ENCODE peak calls at places on chromosomes 1 and 21, in eight cellular contexts. H, I, O, A, U, V, D and P are unnamed samples.

GRCh38 chr1:209577346-209577745 is 6.2 kb upstream of the CAMK1G start:
- DNase-seq in V (no peak), U (peak), I (no peak), O (no peak), D (no peak), H (no peak), A (no peak), P (no peak)

GRCh38 chr1:234928642-234929041 is 200.0 kb downstream of the TOMM20 start:
- DNase-seq in D (no peak), O (no peak), A (no peak), U (no peak), H (no peak), V (no peak), I (no peak), P (no peak)

GRCh38 chr1:235090406-235091069 is 38.1 kb downstream of the TOMM20 start:
- DNase-seq in A (no peak), D (no peak), I (no peak), H (no peak), U (no peak), O (no peak), V (no peak), P (no peak)

GRCh38 chr1:218339267-218339831 is 5.8 kb upstream of the TGFB2 start:
- DNase-seq in U (peak), I (peak), A (no peak), V (peak), D (no peak), O (no peak), H (peak), P (peak)

GRCh38 chr1:94079056-94079990 is 41.6 kb downstream of the ABCA4 start:
- DNase-seq in V (peak), D (no peak), I (no peak), U (no peak), O (no peak), H (no peak), A (no peak), P (no peak)

GRCh38 chr1:169193191-169193850 is 86.8 kb downstream of the ATP1B1 start:
- DNase-seq in V (peak), U (peak), O (no peak), I (no peak), H (no peak), D (no peak), A (no peak), P (no peak)

GRCh38 chr1:52834798-52835197 is 7.8 kb upstream of the ZYG11A start:
- DNase-seq in O (no peak), V (no peak), A (no peak), U (no peak), I (no peak), H (no peak), D (no peak), P (no peak)

GRCh38 chr1:196678510-196678884 is 26.7 kb downstream of the CFH start:
- DNase-seq in O (no peak), V (no peak), H (no peak), U (peak), A (no peak), I (no peak), D (peak), P (no peak)

GRCh38 chr1:21816602-21817302 is 4.7 kb downstream of the LDLRAD2 start:
- DNase-seq in H (no peak), D (peak), I (no peak), V (no peak), A (no peak), U (peak), O (peak), P (no peak)

GRCh38 chr1:202105571-202106339 is 17.0 kb upstream of the GPR37L1 start:
- DNase-seq in U (peak), D (no peak), A (no peak), O (no peak), H (no peak), V (peak), I (no peak), P (peak)

GRCh38 chr1:207006914-207007313 is 25.6 kb downstream of the C1orf116 start:
- DNase-seq in H (no peak), I (no peak), U (no peak), A (no peak), V (no peak), O (no peak), D (no peak), P (no peak)

GRCh38 chr1:47280142-47280541 is 33.8 kb downstream of the STIL start:
- DNase-seq in H (no peak), V (no peak), D (no peak), O (no peak), U (peak), I (no peak), A (no peak), P (no peak)

GRCh38 chr1:15843826-15844572 is 3.5 kb upstream of the SPEN start:
- DNase-seq in V (no peak), D (no peak), U (no peak), O (no peak), H (peak), A (no peak), I (no peak), P (no peak)

GRCh38 chr1:175201061-175201508 is 8.5 kb upstream of the KIAA0040 start:
- DNase-seq in A (no peak), I (no peak), V (no peak), D (no peak), O (no peak), U (peak), H (no peak), P (peak)

GRCh38 chr1:59947047-59947938 is 20.7 kb upstream of the CYP2J2 start:
- DNase-seq in A (no peak), H (peak), V (peak), O (no peak), U (peak), D (no peak), I (peak), P (peak)

GRCh38 chr21:14306143-14306907 is 76.6 kb downstream of the HSPA13 start:
- DNase-seq in H (peak), I (no peak), O (no peak), A (no peak), V (peak), D (no peak), U (peak), P (no peak)

GRCh38 chr21:33901421-33902288 is 13.9 kb downstream of the ATP5PO start:
- DNase-seq in A (no peak), O (no peak), H (peak), U (peak), V (peak), D (peak), I (no peak), P (peak)

GRCh38 chr1:67285780-67286488 is 21.7 kb upstream of the IL12RB2 start:
- DNase-seq in V (no peak), U (no peak), H (no peak), D (no peak), O (no peak), I (no peak), A (no peak), P (no peak)

GRCh38 chr1:57222307-57222706 is 201.6 kb downstream of the DAB1 start:
- DNase-seq in H (no peak), U (no peak), V (no peak), I (no peak), A (no peak), O (no peak), D (no peak), P (no peak)

GRCh38 chr1:231206856-231207255 is 34.2 kb upstream of the GNPAT start:
- DNase-seq in A (no peak), H (no peak), V (peak), I (no peak), D (no peak), U (no peak), O (no peak), P (no peak)

GRCh38 chr21:15121655-15122120 is 56.9 kb upstream of the NRIP1 start:
- DNase-seq in D (peak), A (no peak), H (no peak), I (no peak), U (peak), V (peak), O (no peak), P (no peak)

GRCh38 chr21:44723177-44724131 is 12.1 kb upstream of the TSPEAR start:
- DNase-seq in I (peak), U (no peak), V (no peak), H (no peak), A (no peak), O (no peak), D (no peak), P (no peak)

GRCh38 chr1:59903136-59903754 is 23.3 kb downstream of the CYP2J2 start:
- DNase-seq in H (peak), D (no peak), U (no peak), V (peak), O (peak), A (no peak), I (peak), P (peak)

GRCh38 chr1:172658871-172659453 is at the start of gene FASLG:
- DNase-seq in D (no peak), V (no peak), A (no peak), O (no peak), U (peak), H (no peak), I (no peak), P (no peak)

GRCh38 chr1:72827285-72827684 is 544.9 kb upstream of the NEGR1 start:
- DNase-seq in D (peak), A (no peak), H (no peak), V (no peak), O (no peak), I (no peak), U (no peak), P (no peak)